ENCODE peak calls at places on chromosomes 13 and 19, in nine cellular contexts. C, N, K, O, S, E, H, J and F are unnamed samples.

GRCh38 chr19:13028027-13028426 is 32.8 kb downstream of the NFIX start:
- DNase-seq in C (no peak), N (no peak), K (no peak), O (no peak), S (no peak), E (no peak), H (no peak), J (no peak), F (no peak)

GRCh38 chr19:40519352-40520322 is 52.8 kb downstream of the SPTBN4 start:
- DNase-seq in C (peak), N (no peak), K (no peak), O (no peak), S (no peak), E (no peak), H (no peak), J (no peak), F (no peak)

GRCh38 chr13:77338961-77339401 is 12.1 kb upstream of the MYCBP2 start:
- DNase-seq in C (peak), N (no peak), K (no peak), O (no peak), S (no peak), E (no peak), H (no peak), J (no peak), F (no peak)

GRCh38 chr13:92843549-92843948 is 383.1 kb upstream of the GPC6 start:
- DNase-seq in C (no peak), N (no peak), K (peak), O (no peak), S (no peak), E (no peak), H (no peak), J (no peak), F (no peak)

GRCh38 chr13:49253997-49254396 is 6.3 kb downstream of the CDADC1 start:
- DNase-seq in C (no peak), N (no peak), K (no peak), O (no peak), S (no peak), E (no peak), H (no peak), J (no peak), F (no peak)

GRCh38 chr13:106418556-106418955 is 116.9 kb downstream of the EFNB2 start:
- DNase-seq in C (no peak), N (no peak), K (no peak), O (peak), S (no peak), E (no peak), H (no peak), J (no peak), F (no peak)

GRCh38 chr13:95226932-95227718 is 74.1 kb downstream of the ABCC4 start:
- DNase-seq in C (no peak), N (no peak), K (no peak), O (no peak), S (no peak), E (no peak), H (no peak), J (no peak), F (no peak)

GRCh38 chr13:75879656-75880055 is 243.5 kb downstream of the LMO7 start:
- DNase-seq in C (no peak), N (no peak), K (no peak), O (no peak), S (no peak), E (no peak), H (no peak), J (no peak), F (no peak)

GRCh38 chr13:41938918-41939317 is 22.0 kb downstream of the VWA8 start:
- DNase-seq in C (no peak), N (no peak), K (no peak), O (no peak), S (no peak), E (no peak), H (no peak), J (no peak), F (no peak)

GRCh38 chr19:56174086-56174485 is 1.7 kb upstream of the GALP start:
- DNase-seq in C (no peak), N (no peak), K (no peak), O (no peak), S (no peak), E (no peak), H (no peak), J (no peak), F (no peak)

GRCh38 chr19:17555929-17556813 is 722 bp downstream of the COLGALT1 start:
- DNase-seq in C (peak), N (peak), K (no peak), O (no peak), S (no peak), E (no peak), H (peak), J (no peak), F (no peak)

GRCh38 chr19:18765224-18765623 is 25.9 kb downstream of the COMP start:
- DNase-seq in C (no peak), N (no peak), K (no peak), O (no peak), S (no peak), E (no peak), H (no peak), J (no peak), F (no peak)

GRCh38 chr13:101417043-101417406 is 717 bp upstream of the NALCN start:
- DNase-seq in C (no peak), N (no peak), K (no peak), O (no peak), S (no peak), E (no peak), H (no peak), J (no peak), F (no peak)

GRCh38 chr13:89454736-89455135 is 1783.6 kb downstream of the SLITRK5 start:
- DNase-seq in C (no peak), N (no peak), K (no peak), O (no peak), S (no peak), E (no peak), H (no peak), J (no peak), F (no peak)

GRCh38 chr13:20387441-20387971 is 138.2 kb downstream of the CRYL1 start:
- DNase-seq in C (no peak), N (no peak), K (peak), O (no peak), S (peak), E (no peak), H (no peak), J (no peak), F (no peak)

GRCh38 chr13:74979703-74980102 is 502.3 kb downstream of the TBC1D4 start:
- DNase-seq in C (no peak), N (no peak), K (no peak), O (no peak), S (no peak), E (no peak), H (no peak), J (no peak), F (no peak)

GRCh38 chr13:79432992-79433391 is 26.9 kb upstream of the RBM26 start:
- DNase-seq in C (peak), N (no peak), K (no peak), O (no peak), S (no peak), E (no peak), H (no peak), J (no peak), F (no peak)

GRCh38 chr13:89163081-89163480 is 1491.9 kb downstream of the SLITRK5 start:
- DNase-seq in C (no peak), N (no peak), K (no peak), O (no peak), S (no peak), E (no peak), H (no peak), J (no peak), F (no peak)

GRCh38 chr13:76879211-76879875 is 6.9 kb downstream of the KCTD12 start:
- DNase-seq in C (no peak), N (peak), K (peak), O (no peak), S (peak), E (peak), H (peak), J (no peak), F (peak)

GRCh38 chr13:95898256-95898655 is 154.9 kb downstream of the UGGT2 start:
- DNase-seq in C (no peak), N (no peak), K (no peak), O (no peak), S (no peak), E (no peak), H (no peak), J (no peak), F (no peak)